ENCODE peak calls at places on chromosomes 13 and 19, in ten cellular contexts. P, Z, U, Q, K, V, B, D, Y and A are unnamed samples.

GRCh38 chr19:56324425-56324824 is 9.8 kb upstream of the ZSCAN5A start:
- DNase-seq in P (no peak), Z (no peak), U (no peak), Q (no peak), K (no peak), V (no peak), B (no peak), D (no peak), Y (no peak), A (no peak)

GRCh38 chr13:113585828-113586355 is 1.3 kb downstream of the TFDP1 start:
- DNase-seq in P (no peak), Z (peak; percentile 7), U (no peak), Q (no peak), K (no peak), V (no peak), B (no peak), D (no peak), Y (peak; percentile 22), A (no peak)

GRCh38 chr19:16266586-16266942 is 58.1 kb upstream of the KLF2 start:
- DNase-seq in P (no peak), Z (no peak), U (peak; percentile 61), Q (no peak), K (peak; percentile 59), V (no peak), B (no peak), D (no peak), Y (no peak), A (no peak)

GRCh38 chr19:49875177-49875576 is 2.0 kb downstream of the AKT1S1 start:
- DNase-seq in P (no peak), Z (no peak), U (no peak), Q (no peak), K (no peak), V (no peak), B (no peak), D (no peak), Y (no peak), A (no peak)

GRCh38 chr19:36213793-36214387 is 575 bp downstream of the ZNF565 start:
- DNase-seq in P (peak; percentile 47), Z (no peak), U (no peak), Q (no peak), K (no peak), V (peak; percentile 6), B (peak; percentile 45), D (peak; percentile 32), Y (no peak), A (peak; percentile 37)

GRCh38 chr13:36214163-36214921 is at the start of gene SOHLH2:
- DNase-seq in P (no peak), Z (no peak), U (no peak), Q (no peak), K (no peak), V (no peak), B (no peak), D (no peak), Y (peak; percentile 53), A (no peak)

GRCh38 chr19:55251296-55252081 is 7.3 kb downstream of the PPP6R1 start:
- DNase-seq in P (peak; percentile 14), Z (no peak), U (peak; percentile 45), Q (peak; percentile 55), K (peak; percentile 49), V (no peak), B (peak; percentile 16), D (peak; percentile 49), Y (no peak), A (no peak)

GRCh38 chr13:29674532-29674931 is 79.0 kb upstream of the SLC7A1 start:
- DNase-seq in P (no peak), Z (no peak), U (no peak), Q (no peak), K (no peak), V (no peak), B (peak; percentile 13), D (no peak), Y (no peak), A (no peak)

GRCh38 chr13:96539791-96540190 is 449.9 kb downstream of the HS6ST3 start:
- DNase-seq in P (no peak), Z (no peak), U (no peak), Q (no peak), K (no peak), V (no peak), B (no peak), D (no peak), Y (no peak), A (no peak)

GRCh38 chr13:99926014-99926731 is 45.4 kb downstream of the ZIC5 start:
- DNase-seq in P (peak; percentile 3), Z (peak; percentile 54), U (no peak), Q (no peak), K (no peak), V (peak; percentile 20), B (peak; percentile 16), D (peak; percentile 56), Y (no peak), A (no peak)

GRCh38 chr13:58018865-58019264 is 387.3 kb downstream of the PCDH17 start:
- DNase-seq in P (no peak), Z (no peak), U (no peak), Q (no peak), K (no peak), V (no peak), B (no peak), D (no peak), Y (no peak), A (no peak)

GRCh38 chr13:102710261-102710679 is 15.4 kb upstream of the METTL21C start:
- DNase-seq in P (no peak), Z (no peak), U (no peak), Q (no peak), K (no peak), V (no peak), B (peak; percentile 13), D (no peak), Y (no peak), A (no peak)

GRCh38 chr19:51023946-51024345 is 2.5 kb downstream of the KLK11 start:
- DNase-seq in P (no peak), Z (no peak), U (no peak), Q (no peak), K (no peak), V (no peak), B (no peak), D (no peak), Y (no peak), A (no peak)

DNA sequence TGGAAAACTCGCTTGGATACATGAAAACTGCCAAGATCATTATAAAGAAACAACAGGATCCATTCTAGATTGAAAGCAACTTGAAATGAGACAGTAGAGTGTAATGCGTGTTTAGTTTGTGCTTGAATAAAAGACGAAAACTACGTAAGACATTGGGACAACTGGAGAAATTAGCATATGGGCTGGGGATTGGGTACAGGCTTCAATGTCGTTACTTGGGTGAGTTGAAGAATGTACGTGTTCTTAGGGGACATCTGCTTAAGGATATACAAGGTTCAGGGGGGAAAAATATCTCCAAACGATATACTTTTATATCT is 471 bp upstream of the ERVK3-1 start:
- DNase-seq in P (no peak), Z (no peak), U (no peak), Q (no peak), K (no peak), V (no peak), B (no peak), D (no peak), Y (no peak), A (no peak)
- H3K27ac ChIP-seq in P (peak overlapping the region; percentile 93), Z (peak overlapping the region; percentile 90), U (peak overlapping the region; percentile 93), Q (peak overlapping the region; percentile 20), K (peak overlapping the region; percentile 96), V (peak overlapping the region; percentile 82), B (no peak overlapping the region), D (peak overlapping the region; percentile 36), Y (peak overlapping the region; percentile 95), A (peak overlapping the region; percentile 53)

GRCh38 chr13:91346848-91347211 is 657 bp upstream of the MIR17HG start:
- DNase-seq in P (no peak), Z (peak; percentile 40), U (peak; percentile 45), Q (peak; percentile 10), K (peak; percentile 19), V (peak; percentile 21), B (no peak), D (peak; percentile 44), Y (no peak), A (no peak)

GRCh38 chr13:91347212-91347995 is at the start of gene MIR17HG:
- DNase-seq in P (peak; percentile 75), Z (peak; percentile 94), U (peak; percentile 86), Q (peak; percentile 91), K (peak; percentile 84), V (peak; percentile 90), B (peak; percentile 72), D (peak; percentile 90), Y (peak; percentile 96), A (peak; percentile 55)

GRCh38 chr13:91348906-91349435 is 1.5 kb downstream of the MIR17HG start:
- DNase-seq in P (peak; percentile 79), Z (peak; percentile 94), U (peak; percentile 95), Q (peak; percentile 91), K (peak; percentile 86), V (peak; percentile 92), B (peak; percentile 79), D (peak; percentile 95), Y (peak; percentile 96), A (peak; percentile 16)

GRCh38 chr13:91347996-91348905 is 764 bp downstream of the MIR17HG start:
- DNase-seq in P (no peak), Z (peak; percentile 56), U (peak; percentile 71), Q (peak; percentile 34), K (peak; percentile 57), V (peak; percentile 20), B (no peak), D (peak; percentile 46), Y (peak; percentile 83), A (no peak)

GRCh38 chr13:91346062-91346461 is 1.4 kb upstream of the MIR17HG start:
- DNase-seq in P (no peak), Z (no peak), U (no peak), Q (no peak), K (no peak), V (no peak), B (no peak), D (no peak), Y (no peak), A (no peak)
- H3K27ac ChIP-seq in P (no peak overlapping the region), Z (no peak overlapping the region), U (no peak overlapping the region), Q (no peak overlapping the region), K (no peak overlapping the region), V (no peak overlapping the region), B (no peak overlapping the region), D (no peak overlapping the region), Y (no peak overlapping the region), A (no peak overlapping the region)

DNA sequence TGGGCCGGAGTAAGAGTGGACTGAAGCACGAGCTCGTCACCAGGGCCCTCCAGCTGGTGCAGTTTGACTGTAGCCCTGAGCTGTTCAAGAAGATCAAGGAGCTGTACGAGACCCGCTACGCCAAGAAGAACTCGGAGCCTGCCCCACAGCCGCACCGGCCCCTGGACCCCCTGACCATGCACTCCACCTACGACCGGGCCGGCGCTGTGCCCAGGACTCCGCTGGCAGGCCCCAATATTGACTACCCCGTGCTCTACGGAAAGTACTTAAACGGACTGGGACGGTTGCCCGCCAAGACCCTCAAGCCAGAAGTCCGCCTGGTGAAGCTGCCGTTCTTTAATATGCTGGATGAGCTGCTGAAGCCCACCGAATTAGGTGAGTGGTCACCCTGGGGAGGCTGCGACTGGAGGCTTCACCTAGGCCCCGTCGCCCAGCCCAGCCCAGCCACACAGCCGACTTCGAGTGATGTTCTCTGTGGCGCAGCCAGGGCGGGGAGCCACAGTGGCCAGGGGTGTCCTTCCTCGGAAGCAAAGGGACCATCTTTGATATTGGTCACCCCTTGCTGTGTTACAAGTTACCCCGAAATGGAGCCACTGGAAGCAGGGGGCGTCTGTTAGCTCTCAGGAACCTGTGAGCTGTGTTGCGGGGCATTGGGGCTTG is 5.6 kb downstream of the PIAS4 start:
- DNase-seq in P (no peak), Z (no peak), U (no peak), Q (no peak), K (no peak), V (no peak), B (no peak), D (no peak), Y (peak; percentile 63), A (no peak)
- H3K27ac ChIP-seq in P (no peak overlapping the region), Z (peak overlapping the region; percentile 65), U (no peak overlapping the region), Q (no peak overlapping the region), K (no peak overlapping the region), V (no peak overlapping the region), B (no peak overlapping the region), D (no peak overlapping the region), Y (no peak overlapping the region), A (no peak overlapping the region)

GRCh38 chr13:46630419-46631183 is 77.6 kb downstream of the LRCH1 start:
- DNase-seq in P (no peak), Z (no peak), U (no peak), Q (no peak), K (no peak), V (no peak), B (no peak), D (no peak), Y (no peak), A (no peak)
- H3K27ac ChIP-seq in P (no peak overlapping the region), Z (no peak overlapping the region), U (no peak overlapping the region), Q (peak overlapping the region; percentile 72), K (no peak overlapping the region), V (no peak overlapping the region), B (no peak overlapping the region), D (no peak overlapping the region), Y (no peak overlapping the region), A (no peak overlapping the region)